ENCODE peak calls at places on chromosomes 7 and 10, in six cellular contexts. P is IMR-90, G is H1, Q is H9, O is neuronal stem cell, T is mesenchymal stem cell. H is an unnamed sample.

GRCh38 chr7:157347217-157347904 is 10.6 kb downstream of the DNAJB6 start:
- DNase-seq in P (peak), G (no peak), Q (no peak), O (no peak), T (no peak), H (no peak)

GRCh38 chr7:35762781-35763180 is 38.1 kb upstream of the SEPTIN7 start:
- DNase-seq in P (peak), G (no peak), Q (no peak), O (no peak), T (peak), H (peak)

GRCh38 chr10:114541081-114541833 is 116.8 kb downstream of the ABLIM1 start:
- DNase-seq in P (peak), G (no peak), Q (no peak), O (no peak), T (peak), H (peak)

GRCh38 chr7:3068568-3068967 is 24.9 kb upstream of the CARD11 start:
- DNase-seq in P (no peak), G (no peak), Q (no peak), O (no peak), T (no peak), H (no peak)

GRCh38 chr7:43847496-43847895 is 21.8 kb downstream of the MRPS24 start:
- DNase-seq in P (peak), G (no peak), Q (no peak), O (no peak), T (no peak), H (no peak)

GRCh38 chr7:97421307-97421905 is 303.9 kb downstream of the SDHAF3 start:
- DNase-seq in P (no peak), G (no peak), Q (no peak), O (no peak), T (no peak), H (no peak)

GRCh38 chr7:14201353-14201752 is 211.9 kb upstream of the ETV1 start:
- DNase-seq in P (no peak), G (no peak), Q (no peak), O (no peak), T (no peak), H (peak)

GRCh38 chr7:22356855-22357310 is at the start of gene RAPGEF5:
- DNase-seq in P (no peak), G (no peak), Q (peak), O (peak), T (no peak), H (peak)

DNA sequence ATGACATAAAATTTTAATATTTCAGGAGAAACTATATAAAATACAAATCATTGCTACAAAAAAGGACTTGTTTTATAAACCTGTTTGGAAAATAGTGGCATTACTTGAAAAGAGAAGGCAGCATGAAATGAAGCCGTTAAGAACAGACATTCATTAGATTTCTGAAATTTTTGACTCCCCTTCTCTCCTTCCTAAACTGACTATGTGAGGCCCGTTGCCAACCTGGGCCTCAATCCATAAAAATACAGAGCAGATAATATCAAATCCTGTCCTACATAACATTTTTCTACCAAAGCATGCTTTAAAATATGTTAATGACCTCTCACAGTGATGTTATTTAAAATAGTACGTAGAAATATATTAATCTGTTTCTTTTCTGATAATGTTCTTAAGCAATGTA is 34.5 kb upstream of the ING3 start:
- DNase-seq in P (no peak), G (no peak), Q (no peak), O (no peak), T (no peak), H (peak)
- H2BK120ac ChIP-seq in P (no peak), G (no peak), Q (no peak), O (no peak), T (no peak), H (no peak)

GRCh38 chr10:102835007-102835482 is 2.2 kb downstream of the CYP17A1 start:
- DNase-seq in P (peak), G (peak), Q (peak), O (peak), T (peak), H (peak)

GRCh38 chr10:102832248-102832647 is 5.0 kb downstream of the CYP17A1 start:
- DNase-seq in P (no peak), G (no peak), Q (no peak), O (no peak), T (no peak), H (no peak)

GRCh38 chr10:102831322-102832071 is 5.7 kb downstream of the CYP17A1 start:
- DNase-seq in P (peak), G (no peak), Q (no peak), O (no peak), T (no peak), H (no peak)

GRCh38 chr10:102832987-102833386 is 4.2 kb downstream of the CYP17A1 start:
- DNase-seq in P (peak), G (no peak), Q (no peak), O (no peak), T (no peak), H (no peak)

GRCh38 chr10:102834143-102834542 is 3.1 kb downstream of the CYP17A1 start:
- DNase-seq in P (no peak), G (no peak), Q (no peak), O (no peak), T (no peak), H (no peak)
- H2BK15ac ChIP-seq in P (no peak), G (no peak), Q (no peak), O (no peak), T (no peak), H (no peak)

DNA sequence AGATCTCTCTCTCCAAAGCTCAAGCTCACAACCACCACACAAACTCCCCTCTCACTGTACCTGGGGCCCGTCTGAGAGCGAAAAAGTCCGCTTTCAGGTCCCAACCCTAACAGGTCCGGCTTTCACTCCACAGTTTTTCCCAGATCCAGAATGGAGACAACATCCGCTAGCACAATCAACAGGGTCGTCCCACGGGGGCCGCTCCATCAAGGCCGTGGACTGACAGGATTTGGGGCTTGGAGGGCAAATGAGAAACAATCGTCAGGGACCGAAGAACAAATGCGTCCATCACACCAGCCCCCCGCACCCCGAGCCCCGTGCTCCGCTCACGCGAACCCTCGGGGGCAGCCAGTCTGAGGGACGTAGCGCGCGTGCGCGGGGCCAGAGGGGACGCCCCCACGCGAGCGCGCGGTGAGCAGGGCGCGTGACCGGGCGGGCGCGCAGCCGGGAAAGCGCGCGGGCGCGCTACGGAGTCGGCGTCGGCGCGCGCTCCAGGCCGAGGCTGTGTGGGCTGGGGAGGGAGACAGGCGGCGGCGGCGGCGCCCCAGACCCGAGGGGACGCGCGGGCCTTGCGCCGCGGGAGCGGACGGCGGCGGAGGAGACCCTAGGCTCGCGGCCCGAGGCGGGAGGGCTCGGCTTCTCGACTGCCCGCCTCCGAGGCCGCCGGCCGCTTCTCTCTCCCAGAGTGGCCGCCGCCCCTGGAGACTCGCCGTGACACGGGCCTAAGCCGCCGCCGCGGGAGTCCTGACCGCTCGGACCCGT is at the start of gene SLK:
- DNase-seq in P (peak), G (no peak), Q (peak), O (peak), T (peak), H (peak)
- H2BK120ac ChIP-seq in P (peak), G (no peak), Q (no peak), O (peak), T (peak), H (peak)

GRCh38 chr10:69418052-69418752 is 1.5 kb upstream of the TACR2 start:
- DNase-seq in P (no peak), G (no peak), Q (no peak), O (no peak), T (no peak), H (no peak)

GRCh38 chr10:69417542-69417941 is 824 bp upstream of the TACR2 start:
- DNase-seq in P (no peak), G (no peak), Q (no peak), O (no peak), T (no peak), H (no peak)

GRCh38 chr10:69415951-69416350 is 767 bp downstream of the TACR2 start:
- DNase-seq in P (no peak), G (no peak), Q (no peak), O (no peak), T (no peak), H (no peak)

GRCh38 chr10:69415049-69415448 is 1.7 kb downstream of the TACR2 start:
- DNase-seq in P (no peak), G (no peak), Q (no peak), O (no peak), T (no peak), H (no peak)

DNA sequence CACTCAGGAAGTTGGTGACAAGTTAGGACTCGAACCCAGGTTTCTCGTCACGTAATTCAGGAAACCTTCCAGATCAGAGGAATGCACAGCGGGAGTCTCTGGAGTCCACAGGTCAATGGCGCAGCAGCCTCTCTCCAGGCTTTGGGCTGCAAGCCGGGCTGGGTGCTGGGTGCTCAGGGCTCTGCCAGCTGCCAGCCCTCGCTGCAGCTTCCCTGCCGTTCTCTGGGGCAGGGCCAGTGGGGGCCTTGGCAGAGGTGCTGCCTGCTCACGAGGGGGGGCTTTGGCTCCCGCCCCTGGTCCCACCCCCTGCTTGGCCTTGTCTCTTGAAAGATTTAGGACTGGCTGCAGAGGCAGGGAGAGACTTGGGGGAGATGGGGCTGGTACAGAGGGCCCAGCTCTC is at the start of gene TACR2:
- DNase-seq in P (no peak), G (no peak), Q (no peak), O (no peak), T (no peak), H (no peak)
- H2BK15ac ChIP-seq in P (no peak), G (no peak), Q (no peak), O (peak), T (peak), H (no peak)

GRCh38 chr10:112813866-112814596 is 136.0 kb upstream of the TCF7L2 start:
- DNase-seq in P (no peak), G (no peak), Q (no peak), O (no peak), T (no peak), H (no peak)

GRCh38 chr10:112812571-112812970 is 137.5 kb upstream of the TCF7L2 start:
- DNase-seq in P (no peak), G (no peak), Q (no peak), O (no peak), T (no peak), H (peak)

GRCh38 chr10:112815238-112816032 is 134.6 kb upstream of the TCF7L2 start:
- DNase-seq in P (peak), G (no peak), Q (no peak), O (no peak), T (peak), H (peak)

GRCh38 chr10:112810651-112811215 is 139.3 kb upstream of the TCF7L2 start:
- DNase-seq in P (no peak), G (no peak), Q (peak), O (no peak), T (no peak), H (no peak)

GRCh38 chr10:112811741-112812551 is 138.1 kb upstream of the TCF7L2 start:
- DNase-seq in P (peak), G (peak), Q (peak), O (no peak), T (peak), H (peak)
- H2BK120ac ChIP-seq in P (peak), G (peak), Q (no peak), O (no peak), T (peak), H (no peak)

DNA sequence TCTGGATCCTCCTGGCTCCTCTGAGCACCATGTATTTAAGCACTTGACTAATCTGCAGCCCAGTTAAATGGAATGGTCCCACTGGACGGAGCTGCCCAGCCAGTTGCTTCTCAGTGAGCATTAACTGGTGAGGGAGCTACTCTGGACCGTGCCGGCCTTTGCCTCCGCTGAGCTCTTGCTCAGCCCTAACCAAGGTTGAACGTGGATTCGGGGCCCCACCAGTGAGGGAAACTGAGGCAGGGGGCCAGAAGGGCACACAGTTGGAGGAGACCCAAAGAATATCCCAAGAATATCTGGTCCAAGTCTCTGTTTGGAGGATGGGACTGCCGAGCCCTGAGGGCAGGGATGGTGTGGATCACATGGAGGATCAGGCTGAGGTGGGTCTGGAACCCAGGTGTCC is 13.7 kb downstream of the ADCYAP1R1 start:
- DNase-seq in P (no peak), G (no peak), Q (no peak), O (no peak), T (no peak), H (no peak)
- H2BK15ac ChIP-seq in P (no peak), G (no peak), Q (no peak), O (no peak), T (no peak), H (no peak)

DNA sequence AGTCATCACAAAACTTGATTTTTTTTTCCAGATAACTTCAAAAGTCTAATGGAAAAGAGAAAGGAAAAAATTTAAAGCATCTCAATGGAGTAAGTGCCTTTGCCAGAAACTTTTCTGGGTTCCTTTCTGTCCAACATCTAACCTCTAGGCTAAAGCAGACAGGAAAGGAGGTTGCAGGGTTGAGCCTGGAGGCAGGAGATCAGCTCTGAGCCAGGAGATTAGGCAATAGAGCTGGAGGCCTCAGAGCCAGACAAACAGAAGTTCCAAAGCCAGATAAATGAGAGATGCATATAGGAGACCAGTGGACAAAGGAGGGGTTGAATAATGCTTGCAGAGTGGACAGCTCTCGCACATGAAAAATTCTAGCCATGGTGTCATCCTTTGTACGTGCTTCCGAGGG is 42.9 kb downstream of the CHN2 start:
- DNase-seq in P (no peak), G (no peak), Q (no peak), O (no peak), T (no peak), H (no peak)
- H2BK120ac ChIP-seq in P (no peak), G (no peak), Q (no peak), O (no peak), T (no peak), H (no peak)